ENCODE peak calls at places on chromosomes 3 and 15, in five cellular contexts. I is GM12891, O is stomach, F is GM23338, U is transverse colon. J is an unnamed sample.

GRCh38 chr3:140768921-140769320 is 91.1 kb downstream of the TRIM42 start:
- DNase-seq in I (no peak), O (no peak), F (no peak), U (no peak), J (no peak)

GRCh38 chr3:188860147-188860546 is 311.6 kb upstream of the TPRG1 start:
- DNase-seq in I (no peak), O (no peak), F (no peak), U (no peak), J (no peak)

GRCh38 chr15:23576034-23576433 is 10.6 kb downstream of the MKRN3 start:
- DNase-seq in I (no peak), O (no peak), F (no peak), U (no peak), J (no peak)

GRCh38 chr15:101805605-101806345 is 2.5 kb downstream of the OR4F6 start:
- DNase-seq in I (no peak), O (no peak), F (no peak), U (no peak), J (no peak)

GRCh38 chr3:165636682-165637010 is 200.6 kb downstream of the BCHE start:
- DNase-seq in I (no peak), O (no peak), F (no peak), U (no peak), J (no peak)

GRCh38 chr3:129238945-129239705 is 10.3 kb upstream of the COPG1 start:
- DNase-seq in I (no peak), O (no peak), F (no peak), U (peak), J (no peak)

GRCh38 chr3:150292891-150293290 is 115.2 kb upstream of the TSC22D2 start:
- DNase-seq in I (no peak), O (no peak), F (no peak), U (no peak), J (no peak)

GRCh38 chr15:52496776-52497470 is 31.8 kb downstream of the MYO5A start:
- DNase-seq in I (no peak), O (no peak), F (no peak), U (no peak), J (no peak)

GRCh38 chr15:31214864-31215489 is 111.7 kb upstream of the KLF13 start:
- DNase-seq in I (no peak), O (peak), F (no peak), U (peak), J (no peak)

GRCh38 chr15:59762558-59762957 is 73.4 kb upstream of the BNIP2 start:
- DNase-seq in I (no peak), O (no peak), F (peak), U (no peak), J (no peak)

DNA sequence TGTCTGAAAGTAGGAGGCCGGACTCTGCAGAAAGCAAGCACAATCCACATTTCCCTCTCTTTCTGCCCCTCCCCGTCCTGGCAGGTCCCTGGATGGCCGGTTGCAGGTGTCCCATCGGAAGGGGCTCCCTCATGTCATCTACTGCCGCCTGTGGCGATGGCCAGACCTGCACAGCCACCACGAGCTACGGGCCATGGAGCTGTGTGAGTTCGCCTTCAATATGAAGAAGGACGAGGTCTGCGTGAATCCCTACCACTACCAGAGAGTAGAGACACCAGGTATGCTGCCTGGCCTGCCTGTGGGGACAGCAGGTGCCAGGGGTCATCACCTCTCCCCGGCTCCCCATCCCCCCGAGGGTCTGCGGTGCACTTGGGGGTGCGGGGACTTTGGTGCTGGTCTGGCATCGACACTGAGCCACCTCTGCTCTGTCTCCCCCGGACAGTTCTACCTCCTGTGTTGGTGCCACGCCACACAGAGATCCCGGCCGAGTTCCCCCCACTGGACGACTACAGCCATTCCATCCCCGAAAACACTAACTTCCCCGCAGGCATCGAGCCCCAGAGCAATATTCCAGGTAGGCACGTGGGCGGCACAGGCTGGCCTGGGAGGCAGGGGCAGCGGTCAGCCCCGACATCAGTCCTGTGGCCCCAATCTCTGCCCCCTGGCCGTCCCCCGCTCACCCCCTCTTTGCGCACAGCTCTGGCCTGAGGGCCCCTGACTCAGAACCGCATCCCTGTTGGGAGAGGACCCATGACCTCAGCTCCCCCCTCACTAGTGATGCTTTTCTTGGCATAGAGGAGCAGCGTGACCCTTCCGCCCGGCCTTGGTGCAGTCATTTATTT is 89.4 kb downstream of the AAGAB start:
- DNase-seq in I (no peak), O (no peak), F (peak), U (no peak), J (no peak)
- TF ChIP-seq POLR2AphosphoS5 in I (no peak), O (no peak), F (no peak), U (no peak), J (no peak)

GRCh38 chr3:49028298-49028672 is 913 bp downstream of the IMPDH2 start:
- DNase-seq in I (no peak), O (no peak), F (no peak), U (no peak), J (no peak)

GRCh38 chr3:49026536-49026935 is 2.7 kb downstream of the IMPDH2 start:
- DNase-seq in I (no peak), O (no peak), F (no peak), U (no peak), J (no peak)

GRCh38 chr3:49028673-49029562 is at the start of gene IMPDH2:
- DNase-seq in I (peak), O (peak), F (peak), U (peak), J (peak)

GRCh38 chr3:49025793-49026520 is 3.2 kb downstream of the IMPDH2 start:
- DNase-seq in I (no peak), O (no peak), F (no peak), U (no peak), J (no peak)

GRCh38 chr3:49027634-49028033 is 1.6 kb downstream of the IMPDH2 start:
- DNase-seq in I (no peak), O (no peak), F (no peak), U (no peak), J (no peak)
- TF ChIP-seq POLR2AphosphoS5 in I (no peak), O (no peak), F (no peak), U (no peak), J (no peak)

GRCh38 chr3:112136959-112137693 is 4.1 kb upstream of the GCSAM start:
- DNase-seq in I (no peak), O (no peak), F (peak), U (peak), J (no peak)
- TF ChIP-seq POLR2AphosphoS5 in I (peak), O (no peak), F (no peak), U (no peak), J (no peak)

GRCh38 chr3:134363381-134363755 is 10.9 kb downstream of the AMOTL2 start:
- DNase-seq in I (no peak), O (no peak), F (no peak), U (no peak), J (no peak)

GRCh38 chr3:134366221-134366927 is 7.9 kb downstream of the AMOTL2 start:
- DNase-seq in I (no peak), O (peak), F (no peak), U (no peak), J (no peak)

GRCh38 chr3:134364061-134364935 is 9.9 kb downstream of the AMOTL2 start:
- DNase-seq in I (no peak), O (peak), F (peak), U (peak), J (peak)

GRCh38 chr3:134365766-134366065 is 8.5 kb downstream of the AMOTL2 start:
- DNase-seq in I (no peak), O (no peak), F (no peak), U (no peak), J (no peak)

DNA sequence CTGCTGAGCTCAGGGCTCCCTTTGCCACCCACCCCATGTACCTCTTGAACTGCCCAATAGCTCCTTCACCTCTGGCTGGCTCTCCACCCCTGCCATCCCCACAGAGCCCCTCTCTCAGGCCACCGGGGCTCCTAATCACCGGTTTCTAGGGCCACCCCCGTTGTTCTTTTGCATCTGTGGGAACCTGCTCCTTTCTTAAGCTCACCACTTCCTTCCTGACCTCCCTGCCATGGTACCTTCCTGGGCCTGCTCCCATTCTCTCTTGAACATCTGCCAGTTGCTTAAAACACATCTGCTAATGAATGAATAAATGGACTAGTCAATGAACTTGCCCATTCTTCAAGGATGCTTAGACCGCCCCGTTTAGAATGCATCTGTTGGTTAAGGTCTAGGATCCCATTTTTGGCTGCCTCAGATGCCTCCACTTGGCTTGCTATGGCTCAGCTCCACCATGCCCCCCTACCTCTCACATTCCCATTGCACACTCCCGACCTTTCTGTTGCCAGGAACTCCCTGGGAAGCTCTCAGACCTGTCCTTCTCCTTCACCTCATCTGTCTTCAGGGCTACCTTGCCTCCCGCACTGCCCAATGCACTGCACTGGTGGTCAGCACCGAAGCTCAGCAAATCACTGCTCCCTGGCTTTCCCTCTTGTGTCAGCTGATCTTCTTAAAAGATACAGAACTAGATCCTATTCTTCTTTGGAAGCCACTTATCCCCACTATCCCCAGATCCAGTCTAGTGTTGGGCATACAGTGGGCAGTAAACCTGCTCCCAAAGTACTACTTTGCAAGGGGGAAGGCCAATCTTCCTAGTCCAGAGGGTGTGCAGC is 9.1 kb downstream of the AMOTL2 start:
- DNase-seq in I (no peak), O (no peak), F (no peak), U (no peak), J (no peak)
- TF ChIP-seq POLR2AphosphoS5 in I (no peak), O (no peak), F (no peak), U (no peak), J (peak)

GRCh38 chr15:79953951-79954444 is 17.0 kb downstream of the BCL2A1 start:
- DNase-seq in I (no peak), O (no peak), F (no peak), U (no peak), J (no peak)

GRCh38 chr15:79950247-79950646 is 20.7 kb downstream of the BCL2A1 start:
- DNase-seq in I (no peak), O (no peak), F (no peak), U (no peak), J (no peak)

GRCh38 chr15:79954659-79955058 is 16.3 kb downstream of the BCL2A1 start:
- DNase-seq in I (no peak), O (no peak), F (no peak), U (no peak), J (no peak)

GRCh38 chr15:79956354-79956939 is 14.5 kb downstream of the BCL2A1 start:
- DNase-seq in I (no peak), O (no peak), F (no peak), U (no peak), J (no peak)

DNA sequence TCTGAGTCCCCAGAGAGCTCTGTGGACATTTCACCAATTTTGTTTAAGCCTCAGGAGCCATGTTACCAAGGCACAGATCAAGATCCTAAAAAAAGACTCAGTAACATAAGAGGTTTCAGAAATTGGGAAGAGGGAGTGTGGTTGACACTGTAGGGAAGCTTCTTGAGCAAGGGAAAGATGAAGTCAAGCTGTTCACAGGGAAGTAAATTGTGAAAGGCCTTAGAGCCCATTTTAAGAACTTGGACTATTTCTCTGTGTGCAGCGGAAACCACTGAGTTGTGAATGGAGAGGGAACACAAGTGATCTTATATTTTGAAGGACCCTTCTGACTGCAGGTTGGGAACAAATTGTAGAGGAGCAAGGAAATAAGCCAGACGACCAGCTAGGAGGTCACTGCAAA is 18.7 kb downstream of the BCL2A1 start:
- DNase-seq in I (no peak), O (no peak), F (no peak), U (no peak), J (no peak)
- TF ChIP-seq POLR2AphosphoS5 in I (no peak), O (no peak), F (no peak), U (no peak), J (no peak)

GRCh38 chr15:95446854-95447253 is 883.6 kb upstream of the NR2F2 start:
- DNase-seq in I (no peak), O (no peak), F (no peak), U (no peak), J (no peak)
- TF ChIP-seq POLR2AphosphoS5 in I (no peak), O (no peak), F (no peak), U (no peak), J (no peak)

GRCh38 chr3:194487289-194488006 is 646 bp upstream of the ATP13A3 start:
- DNase-seq in I (peak), O (peak), F (peak), U (peak), J (peak)
- TF ChIP-seq POLR2AphosphoS5 in I (no peak), O (no peak), F (no peak), U (no peak), J (no peak)

GRCh38 chr15:69300129-69300588 is 1.4 kb downstream of the PAQR5 start:
- DNase-seq in I (no peak), O (peak), F (peak), U (peak), J (no peak)
- TF ChIP-seq POLR2AphosphoS5 in I (no peak), O (peak), F (no peak), U (no peak), J (no peak)

GRCh38 chr15:68620721-68621528 is 42.1 kb downstream of the CORO2B start:
- DNase-seq in I (no peak), O (peak), F (peak), U (peak), J (peak)

GRCh38 chr15:68626739-68627138 is 47.9 kb downstream of the CORO2B start:
- DNase-seq in I (no peak), O (no peak), F (no peak), U (no peak), J (no peak)

GRCh38 chr15:68626283-68626682 is 47.5 kb downstream of the CORO2B start:
- DNase-seq in I (no peak), O (no peak), F (no peak), U (no peak), J (no peak)

GRCh38 chr15:68621535-68621934 is 42.7 kb downstream of the CORO2B start:
- DNase-seq in I (no peak), O (no peak), F (no peak), U (no peak), J (no peak)

GRCh38 chr15:68623301-68623892 is 44.6 kb downstream of the CORO2B start:
- DNase-seq in I (no peak), O (no peak), F (no peak), U (no peak), J (no peak)
- TF ChIP-seq POLR2AphosphoS5 in I (no peak), O (no peak), F (no peak), U (no peak), J (no peak)

J was measured in esophagus muscularis mucosa.